ENCODE peak calls at places on chromosomes 6 and 20, in ten cellular contexts. One of them, this sample, is unnamed.

GRCh38 chr20:39083781-39084180 is 121.6 kb downstream of the DHX35 start:
- DNase-seq in hepatocyte: no peak
- DNase-seq in ovary: no peak
- DNase-seq in IMR-90: no peak
- DNase-seq in uterus: no peak
- DNase-seq in stomach: no peak
- DNase-seq in fibroblast of lung: no peak
- DNase-seq in endodermal cell: no peak
- DNase-seq in left ventricle myocardium inferior: no peak
- DNase-seq in A549: no peak
- DNase-seq in this sample: no peak

GRCh38 chr6:33613146-33613793 is 7.9 kb upstream of the ITPR3 start:
- DNase-seq in ovary: no peak
- DNase-seq in A549: no peak
- DNase-seq in stomach: no peak
- DNase-seq in uterus: no peak
- DNase-seq in hepatocyte: no peak
- DNase-seq in left ventricle myocardium inferior: no peak
- DNase-seq in endodermal cell: no peak
- DNase-seq in IMR-90: peak
- DNase-seq in fibroblast of lung: peak
- DNase-seq in this sample: peak

GRCh38 chr6:52231411-52232127 is 12.7 kb downstream of the IL17F start:
- DNase-seq in fibroblast of lung: no peak
- DNase-seq in endodermal cell: no peak
- DNase-seq in IMR-90: no peak
- DNase-seq in A549: no peak
- DNase-seq in stomach: no peak
- DNase-seq in hepatocyte: no peak
- DNase-seq in ovary: no peak
- DNase-seq in uterus: no peak
- DNase-seq in left ventricle myocardium inferior: no peak
- DNase-seq in this sample: no peak

GRCh38 chr6:116529466-116529969 is 16.0 kb downstream of the TRAPPC3L start:
- DNase-seq in left ventricle myocardium inferior: no peak
- DNase-seq in stomach: no peak
- DNase-seq in A549: no peak
- DNase-seq in endodermal cell: no peak
- DNase-seq in uterus: no peak
- DNase-seq in IMR-90: no peak
- DNase-seq in fibroblast of lung: peak
- DNase-seq in ovary: no peak
- DNase-seq in hepatocyte: no peak
- DNase-seq in this sample: no peak

GRCh38 chr6:101585501-101585900 is 192.0 kb downstream of the GRIK2 start:
- DNase-seq in hepatocyte: no peak
- DNase-seq in A549: no peak
- DNase-seq in endodermal cell: no peak
- DNase-seq in fibroblast of lung: no peak
- DNase-seq in ovary: no peak
- DNase-seq in uterus: no peak
- DNase-seq in left ventricle myocardium inferior: no peak
- DNase-seq in IMR-90: no peak
- DNase-seq in stomach: no peak
- DNase-seq in this sample: no peak

GRCh38 chr20:61925555-61926252 is 140.0 kb downstream of the TAF4 start:
- DNase-seq in IMR-90: peak
- DNase-seq in ovary: no peak
- DNase-seq in endodermal cell: no peak
- DNase-seq in stomach: no peak
- DNase-seq in fibroblast of lung: peak
- DNase-seq in hepatocyte: no peak
- DNase-seq in uterus: no peak
- DNase-seq in A549: no peak
- DNase-seq in left ventricle myocardium inferior: no peak
- DNase-seq in this sample: peak

GRCh38 chr20:8116067-8116811 is 15.8 kb upstream of the PLCB1 start:
- DNase-seq in IMR-90: peak
- DNase-seq in endodermal cell: no peak
- DNase-seq in left ventricle myocardium inferior: no peak
- DNase-seq in fibroblast of lung: peak
- DNase-seq in uterus: no peak
- DNase-seq in A549: no peak
- DNase-seq in hepatocyte: no peak
- DNase-seq in ovary: no peak
- DNase-seq in stomach: no peak
- DNase-seq in this sample: no peak

GRCh38 chr6:70669133-70669532 is 1.4 kb downstream of the SMAP1 start:
- DNase-seq in uterus: no peak
- DNase-seq in IMR-90: peak
- DNase-seq in A549: no peak
- DNase-seq in fibroblast of lung: peak
- DNase-seq in endodermal cell: no peak
- DNase-seq in stomach: no peak
- DNase-seq in hepatocyte: peak
- DNase-seq in left ventricle myocardium inferior: no peak
- DNase-seq in ovary: no peak
- DNase-seq in this sample: no peak

GRCh38 chr20:22723659-22724058 is 139.3 kb upstream of the FOXA2 start:
- DNase-seq in fibroblast of lung: no peak
- DNase-seq in IMR-90: no peak
- DNase-seq in ovary: no peak
- DNase-seq in uterus: no peak
- DNase-seq in A549: peak
- DNase-seq in left ventricle myocardium inferior: no peak
- DNase-seq in endodermal cell: no peak
- DNase-seq in hepatocyte: no peak
- DNase-seq in stomach: no peak
- DNase-seq in this sample: no peak

GRCh38 chr6:139983555-139984276 is 609.3 kb upstream of the CITED2 start:
- DNase-seq in hepatocyte: no peak
- DNase-seq in left ventricle myocardium inferior: no peak
- DNase-seq in IMR-90: peak
- DNase-seq in endodermal cell: no peak
- DNase-seq in A549: no peak
- DNase-seq in stomach: no peak
- DNase-seq in uterus: no peak
- DNase-seq in fibroblast of lung: peak
- DNase-seq in ovary: no peak
- DNase-seq in this sample: peak

GRCh38 chr6:159874475-159874874 is 16.3 kb upstream of the MAS1 start:
- DNase-seq in fibroblast of lung: peak
- DNase-seq in uterus: peak
- DNase-seq in ovary: peak
- DNase-seq in left ventricle myocardium inferior: peak
- DNase-seq in hepatocyte: no peak
- DNase-seq in A549: no peak
- DNase-seq in stomach: peak
- DNase-seq in endodermal cell: no peak
- DNase-seq in IMR-90: peak
- DNase-seq in this sample: peak

GRCh38 chr20:49982072-49982345 is 771 bp upstream of the SNAI1 start:
- DNase-seq in left ventricle myocardium inferior: no peak
- DNase-seq in hepatocyte: no peak
- DNase-seq in stomach: no peak
- DNase-seq in endodermal cell: no peak
- DNase-seq in IMR-90: no peak
- DNase-seq in ovary: no peak
- DNase-seq in A549: no peak
- DNase-seq in uterus: no peak
- DNase-seq in fibroblast of lung: no peak
- DNase-seq in this sample: no peak
- H3K27ac ChIP-seq in left ventricle myocardium inferior: peak
- H3K27ac ChIP-seq in hepatocyte: no peak
- H3K27ac ChIP-seq in stomach: peak
- H3K27ac ChIP-seq in endodermal cell: no peak
- H3K27ac ChIP-seq in IMR-90: no peak
- H3K27ac ChIP-seq in ovary: no peak
- H3K27ac ChIP-seq in A549: peak
- H3K27ac ChIP-seq in uterus: peak
- H3K27ac ChIP-seq in fibroblast of lung: no peak
- H3K27ac ChIP-seq in this sample: no peak

DNA sequence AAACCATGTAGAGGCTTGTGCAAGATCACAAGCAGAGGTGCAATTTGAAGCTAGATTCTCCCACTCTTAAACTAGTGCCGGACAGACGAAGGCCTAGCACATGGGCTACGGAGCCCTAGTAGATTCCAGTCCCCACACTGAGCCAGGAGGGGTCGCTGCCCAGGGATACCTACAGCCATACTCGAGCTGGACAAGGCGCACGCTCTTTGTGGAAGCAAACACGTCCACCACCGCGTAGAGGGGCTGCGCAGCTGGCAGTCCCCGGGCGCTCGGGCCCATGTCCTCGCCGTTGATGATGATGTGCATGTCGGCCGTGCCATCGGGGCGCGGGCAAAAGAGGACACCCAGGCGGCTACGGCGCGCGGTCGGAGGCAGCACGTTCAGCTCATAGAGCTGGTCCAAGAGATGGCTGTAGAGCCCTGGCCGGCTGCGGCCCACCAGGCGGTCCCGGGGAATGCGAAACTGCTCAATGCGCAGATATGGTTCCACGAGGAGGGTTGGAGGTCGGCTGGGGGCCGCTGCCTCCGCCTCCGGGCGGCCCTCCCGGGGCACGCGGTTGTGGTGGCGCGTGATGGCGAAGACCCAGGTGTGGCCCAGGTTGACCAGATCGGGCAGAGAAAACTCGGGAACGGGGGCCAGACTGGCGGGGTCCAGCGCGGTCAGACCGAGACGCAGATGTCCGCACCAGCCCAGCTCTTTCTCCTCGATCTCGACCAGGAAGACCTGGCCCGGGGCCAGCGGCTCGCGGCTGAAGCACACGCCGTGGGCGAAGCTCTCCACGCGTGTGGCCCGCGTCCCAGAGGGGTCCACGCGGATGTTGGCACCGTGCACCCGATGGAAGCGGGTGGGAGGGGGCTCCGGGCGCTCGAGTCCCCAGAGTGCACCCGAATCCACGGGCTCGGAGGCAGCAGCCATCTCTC is 671 bp downstream of the NEURL2 start:
- DNase-seq in A549: peak
- DNase-seq in endodermal cell: peak
- DNase-seq in uterus: peak
- DNase-seq in hepatocyte: peak
- DNase-seq in ovary: peak
- DNase-seq in stomach: peak
- DNase-seq in IMR-90: peak
- DNase-seq in fibroblast of lung: peak
- DNase-seq in left ventricle myocardium inferior: peak
- DNase-seq in this sample: peak
- TF ChIP-seq CTCF in A549: peak
- TF ChIP-seq CTCF in endodermal cell: peak
- TF ChIP-seq CTCF in uterus: peak
- TF ChIP-seq CTCF in hepatocyte: peak
- TF ChIP-seq CTCF in ovary: peak
- TF ChIP-seq CTCF in stomach: peak
- TF ChIP-seq CTCF in IMR-90: peak
- TF ChIP-seq CTCF in fibroblast of lung: peak
- TF ChIP-seq CTCF in left ventricle myocardium inferior: peak
- TF ChIP-seq CTCF in this sample: peak

GRCh38 chr6:133837801-133838349 is 51.0 kb upstream of the TCF21 start:
- DNase-seq in endodermal cell: peak
- DNase-seq in uterus: peak
- DNase-seq in ovary: peak
- DNase-seq in left ventricle myocardium inferior: peak
- DNase-seq in hepatocyte: peak
- DNase-seq in fibroblast of lung: peak
- DNase-seq in IMR-90: no peak
- DNase-seq in A549: peak
- DNase-seq in stomach: peak
- DNase-seq in this sample: peak
- H3K4me3 ChIP-seq in endodermal cell: peak
- H3K4me3 ChIP-seq in uterus: peak
- H3K4me3 ChIP-seq in ovary: peak
- H3K4me3 ChIP-seq in left ventricle myocardium inferior: peak
- H3K4me3 ChIP-seq in hepatocyte: peak
- H3K4me3 ChIP-seq in fibroblast of lung: no peak
- H3K4me3 ChIP-seq in IMR-90: no peak
- H3K4me3 ChIP-seq in A549: peak
- H3K4me3 ChIP-seq in stomach: peak
- H3K4me3 ChIP-seq in this sample: peak

GRCh38 chr6:100173211-100173610 is 179.2 kb upstream of the MCHR2 start:
- DNase-seq in IMR-90: no peak
- DNase-seq in fibroblast of lung: no peak
- DNase-seq in A549: no peak
- DNase-seq in stomach: no peak
- DNase-seq in endodermal cell: no peak
- DNase-seq in ovary: no peak
- DNase-seq in left ventricle myocardium inferior: no peak
- DNase-seq in uterus: no peak
- DNase-seq in hepatocyte: no peak
- DNase-seq in this sample: no peak

GRCh38 chr6:100175814-100176275 is 181.8 kb upstream of the MCHR2 start:
- DNase-seq in IMR-90: peak
- DNase-seq in left ventricle myocardium inferior: no peak
- DNase-seq in endodermal cell: no peak
- DNase-seq in ovary: no peak
- DNase-seq in fibroblast of lung: peak
- DNase-seq in hepatocyte: no peak
- DNase-seq in A549: peak
- DNase-seq in uterus: no peak
- DNase-seq in stomach: no peak
- DNase-seq in this sample: peak

GRCh38 chr6:100177956-100178355 is 183.9 kb upstream of the MCHR2 start:
- DNase-seq in hepatocyte: no peak
- DNase-seq in fibroblast of lung: peak
- DNase-seq in ovary: no peak
- DNase-seq in stomach: no peak
- DNase-seq in A549: no peak
- DNase-seq in endodermal cell: no peak
- DNase-seq in IMR-90: no peak
- DNase-seq in uterus: no peak
- DNase-seq in left ventricle myocardium inferior: no peak
- DNase-seq in this sample: no peak

GRCh38 chr6:100176951-100177710 is 183.1 kb upstream of the MCHR2 start:
- DNase-seq in fibroblast of lung: peak
- DNase-seq in A549: no peak
- DNase-seq in ovary: no peak
- DNase-seq in stomach: no peak
- DNase-seq in endodermal cell: no peak
- DNase-seq in left ventricle myocardium inferior: no peak
- DNase-seq in uterus: no peak
- DNase-seq in IMR-90: no peak
- DNase-seq in hepatocyte: no peak
- DNase-seq in this sample: no peak

DNA sequence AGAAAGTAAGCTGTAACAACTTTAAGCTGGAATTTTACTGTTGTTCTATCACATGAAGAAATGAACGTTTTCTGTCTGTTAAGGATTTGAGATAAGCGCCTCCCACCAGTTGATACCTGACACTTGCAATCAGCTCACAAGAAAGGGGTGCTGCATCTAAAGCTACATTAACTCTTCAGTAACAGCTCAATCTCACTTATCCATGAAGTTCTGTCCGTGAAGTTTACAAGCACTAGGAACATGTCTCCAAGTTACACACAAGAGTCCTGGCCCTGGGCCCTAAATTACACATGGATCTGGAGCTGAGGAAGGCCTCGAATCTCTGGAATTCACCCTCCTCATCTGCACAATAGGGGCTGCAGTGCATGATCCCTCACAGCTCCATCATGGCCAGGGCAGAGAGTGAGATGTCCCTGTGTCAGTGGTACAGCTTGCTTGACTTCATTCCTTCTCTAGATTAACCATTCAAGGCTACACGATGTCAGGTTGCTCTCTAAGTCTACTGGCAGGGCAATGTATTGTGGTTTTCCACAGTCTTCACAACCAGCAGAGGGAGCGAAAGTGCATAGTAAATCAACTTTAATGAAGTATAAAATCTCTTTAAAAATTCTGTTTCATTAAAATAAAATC is 182.4 kb upstream of the MCHR2 start:
- DNase-seq in A549: peak
- DNase-seq in IMR-90: peak
- DNase-seq in ovary: no peak
- DNase-seq in endodermal cell: peak
- DNase-seq in stomach: no peak
- DNase-seq in hepatocyte: peak
- DNase-seq in uterus: no peak
- DNase-seq in fibroblast of lung: peak
- DNase-seq in left ventricle myocardium inferior: no peak
- DNase-seq in this sample: peak
- H3K27ac ChIP-seq in A549: peak
- H3K27ac ChIP-seq in IMR-90: peak
- H3K27ac ChIP-seq in ovary: no peak
- H3K27ac ChIP-seq in endodermal cell: no peak
- H3K27ac ChIP-seq in stomach: no peak
- H3K27ac ChIP-seq in hepatocyte: peak
- H3K27ac ChIP-seq in uterus: no peak
- H3K27ac ChIP-seq in fibroblast of lung: peak
- H3K27ac ChIP-seq in left ventricle myocardium inferior: peak
- H3K27ac ChIP-seq in this sample: peak